ENCODE peak calls at places on chromosomes 11 and 22, in four cellular contexts. S, I, X and A are unnamed samples.

GRCh38 chr22:39242809-39243442 is 1.9 kb downstream of the PDGFB start:
- DNase-seq in S (no peak), I (peak), X (no peak), A (no peak)

GRCh38 chr11:68938816-68939582 is 35.3 kb downstream of the IGHMBP2 start:
- DNase-seq in S (no peak), I (no peak), X (no peak), A (no peak)

GRCh38 chr11:94964934-94965333 is 8.4 kb downstream of the CWC15 start:
- DNase-seq in S (no peak), I (no peak), X (no peak), A (no peak)

GRCh38 chr11:3732671-3733070 is 61.5 kb upstream of the CHRNA10 start:
- DNase-seq in S (no peak), I (no peak), X (no peak), A (no peak)

GRCh38 chr22:18081416-18081815 is 3.6 kb downstream of the PEX26 start:
- DNase-seq in S (no peak), I (no peak), X (no peak), A (no peak)

GRCh38 chr11:75577198-75577597 is 15.1 kb downstream of the SERPINH1 start:
- DNase-seq in S (no peak), I (peak), X (no peak), A (no peak)

GRCh38 chr11:7422544-7423331 is 62.6 kb upstream of the OLFML1 start:
- DNase-seq in S (no peak), I (no peak), X (no peak), A (no peak)

GRCh38 chr11:30348035-30348434 is 25.1 kb downstream of the ARL14EP start:
- DNase-seq in S (no peak), I (no peak), X (no peak), A (no peak)

GRCh38 chr11:72551571-72551970 is 117.2 kb upstream of the CLPB start:
- DNase-seq in S (no peak), I (no peak), X (no peak), A (no peak)